ENCODE peak calls at places on chromosomes 2 and 18, in eight cellular contexts. One of them, this sample, is unnamed.

GRCh38 chr2:199136241-199136640 is 321.5 kb downstream of the SATB2 start:
- DNase-seq in progenitor cell of endocrine pancreas: no peak
- DNase-seq in BJ: no peak
- DNase-seq in breast epithelium: no peak
- DNase-seq in cardiac muscle cell: no peak
- DNase-seq in fibroblast of pulmonary artery: no peak
- DNase-seq in pancreas: no peak
- DNase-seq in GM12864: no peak
- DNase-seq in this sample: no peak

GRCh38 chr18:26483633-26484032 is 64.7 kb downstream of the KCTD1 start:
- DNase-seq in progenitor cell of endocrine pancreas: no peak
- DNase-seq in BJ: no peak
- DNase-seq in breast epithelium: no peak
- DNase-seq in cardiac muscle cell: no peak
- DNase-seq in fibroblast of pulmonary artery: no peak
- DNase-seq in pancreas: no peak
- DNase-seq in GM12864: no peak
- DNase-seq in this sample: no peak

GRCh38 chr2:21836766-21837543 is 713.2 kb downstream of the TDRD15 start:
- DNase-seq in progenitor cell of endocrine pancreas: no peak
- DNase-seq in BJ: peak
- DNase-seq in breast epithelium: no peak
- DNase-seq in cardiac muscle cell: no peak
- DNase-seq in fibroblast of pulmonary artery: peak
- DNase-seq in pancreas: no peak
- DNase-seq in GM12864: no peak
- DNase-seq in this sample: no peak

GRCh38 chr2:42196403-42197267 is 27.5 kb downstream of the EML4 start:
- DNase-seq in progenitor cell of endocrine pancreas: no peak
- DNase-seq in BJ: no peak
- DNase-seq in breast epithelium: no peak
- DNase-seq in cardiac muscle cell: peak
- DNase-seq in fibroblast of pulmonary artery: peak
- DNase-seq in pancreas: no peak
- DNase-seq in GM12864: peak
- DNase-seq in this sample: peak

GRCh38 chr2:68916226-68916625 is 36.5 kb downstream of the GKN2 start:
- DNase-seq in progenitor cell of endocrine pancreas: no peak
- DNase-seq in BJ: no peak
- DNase-seq in breast epithelium: no peak
- DNase-seq in cardiac muscle cell: no peak
- DNase-seq in fibroblast of pulmonary artery: no peak
- DNase-seq in pancreas: no peak
- DNase-seq in GM12864: no peak
- DNase-seq in this sample: no peak

GRCh38 chr2:234980476-234981187 is 28.8 kb downstream of the SH3BP4 start:
- DNase-seq in progenitor cell of endocrine pancreas: no peak
- DNase-seq in BJ: no peak
- DNase-seq in breast epithelium: no peak
- DNase-seq in cardiac muscle cell: no peak
- DNase-seq in fibroblast of pulmonary artery: peak
- DNase-seq in pancreas: no peak
- DNase-seq in GM12864: no peak
- DNase-seq in this sample: peak

GRCh38 chr2:238900511-238900910 is 52.6 kb downstream of the TWIST2 start:
- DNase-seq in progenitor cell of endocrine pancreas: no peak
- DNase-seq in BJ: no peak
- DNase-seq in breast epithelium: no peak
- DNase-seq in cardiac muscle cell: no peak
- DNase-seq in fibroblast of pulmonary artery: peak
- DNase-seq in pancreas: no peak
- DNase-seq in GM12864: no peak
- DNase-seq in this sample: no peak

GRCh38 chr2:10717630-10718029 is 3.8 kb upstream of the ATP6V1C2 start:
- DNase-seq in progenitor cell of endocrine pancreas: no peak
- DNase-seq in BJ: peak
- DNase-seq in breast epithelium: peak
- DNase-seq in cardiac muscle cell: no peak
- DNase-seq in fibroblast of pulmonary artery: peak
- DNase-seq in pancreas: no peak
- DNase-seq in GM12864: no peak
- DNase-seq in this sample: no peak

GRCh38 chr2:240929364-240930095 is 23.4 kb downstream of the CROCC2 start:
- DNase-seq in progenitor cell of endocrine pancreas: no peak
- DNase-seq in BJ: no peak
- DNase-seq in breast epithelium: peak
- DNase-seq in cardiac muscle cell: no peak
- DNase-seq in fibroblast of pulmonary artery: no peak
- DNase-seq in pancreas: no peak
- DNase-seq in GM12864: no peak
- DNase-seq in this sample: no peak

GRCh38 chr2:56015631-56016251 is 92.2 kb upstream of the EFEMP1 start:
- DNase-seq in progenitor cell of endocrine pancreas: no peak
- DNase-seq in BJ: no peak
- DNase-seq in breast epithelium: no peak
- DNase-seq in cardiac muscle cell: peak
- DNase-seq in fibroblast of pulmonary artery: no peak
- DNase-seq in pancreas: no peak
- DNase-seq in GM12864: no peak
- DNase-seq in this sample: peak

GRCh38 chr2:202317080-202317859 is 51.7 kb downstream of the NOP58 start:
- DNase-seq in progenitor cell of endocrine pancreas: no peak
- DNase-seq in BJ: peak
- DNase-seq in breast epithelium: peak
- DNase-seq in cardiac muscle cell: no peak
- DNase-seq in fibroblast of pulmonary artery: peak
- DNase-seq in pancreas: no peak
- DNase-seq in GM12864: no peak
- DNase-seq in this sample: peak

GRCh38 chr2:156399950-156400703 is 36.1 kb upstream of the GPD2 start:
- DNase-seq in progenitor cell of endocrine pancreas: peak
- DNase-seq in BJ: no peak
- DNase-seq in breast epithelium: peak
- DNase-seq in cardiac muscle cell: peak
- DNase-seq in fibroblast of pulmonary artery: peak
- DNase-seq in pancreas: peak
- DNase-seq in GM12864: peak
- DNase-seq in this sample: peak

GRCh38 chr2:195756218-195756941 is 99.4 kb downstream of the SLC39A10 start:
- DNase-seq in progenitor cell of endocrine pancreas: no peak
- DNase-seq in BJ: no peak
- DNase-seq in breast epithelium: no peak
- DNase-seq in cardiac muscle cell: no peak
- DNase-seq in fibroblast of pulmonary artery: no peak
- DNase-seq in pancreas: no peak
- DNase-seq in GM12864: no peak
- DNase-seq in this sample: no peak

GRCh38 chr2:105777071-105777482 is 32.4 kb downstream of the NCK2 start:
- DNase-seq in progenitor cell of endocrine pancreas: no peak
- DNase-seq in BJ: no peak
- DNase-seq in breast epithelium: no peak
- DNase-seq in cardiac muscle cell: no peak
- DNase-seq in fibroblast of pulmonary artery: no peak
- DNase-seq in pancreas: no peak
- DNase-seq in GM12864: no peak
- DNase-seq in this sample: no peak

GRCh38 chr2:241777686-241778627 is 1.3 kb downstream of the GAL3ST2 start:
- DNase-seq in progenitor cell of endocrine pancreas: no peak
- DNase-seq in BJ: no peak
- DNase-seq in breast epithelium: peak
- DNase-seq in cardiac muscle cell: no peak
- DNase-seq in fibroblast of pulmonary artery: no peak
- DNase-seq in pancreas: no peak
- DNase-seq in GM12864: no peak
- DNase-seq in this sample: peak

GRCh38 chr2:99602475-99602874 is 112.7 kb upstream of the REV1 start:
- DNase-seq in progenitor cell of endocrine pancreas: no peak
- DNase-seq in BJ: no peak
- DNase-seq in breast epithelium: no peak
- DNase-seq in cardiac muscle cell: no peak
- DNase-seq in fibroblast of pulmonary artery: peak
- DNase-seq in pancreas: no peak
- DNase-seq in GM12864: no peak
- DNase-seq in this sample: no peak

GRCh38 chr2:20577495-20578235 is 73.2 kb downstream of the HS1BP3 start:
- DNase-seq in progenitor cell of endocrine pancreas: no peak
- DNase-seq in BJ: peak
- DNase-seq in breast epithelium: peak
- DNase-seq in cardiac muscle cell: no peak
- DNase-seq in fibroblast of pulmonary artery: no peak
- DNase-seq in pancreas: peak
- DNase-seq in GM12864: no peak
- DNase-seq in this sample: no peak

GRCh38 chr2:46270384-46270783 is 26.8 kb upstream of the EPAS1 start:
- DNase-seq in progenitor cell of endocrine pancreas: no peak
- DNase-seq in BJ: no peak
- DNase-seq in breast epithelium: no peak
- DNase-seq in cardiac muscle cell: no peak
- DNase-seq in fibroblast of pulmonary artery: no peak
- DNase-seq in pancreas: no peak
- DNase-seq in GM12864: no peak
- DNase-seq in this sample: no peak

GRCh38 chr2:238586931-238587775 is 160.4 kb downstream of the ASB1 start:
- DNase-seq in progenitor cell of endocrine pancreas: no peak
- DNase-seq in BJ: no peak
- DNase-seq in breast epithelium: no peak
- DNase-seq in cardiac muscle cell: no peak
- DNase-seq in fibroblast of pulmonary artery: no peak
- DNase-seq in pancreas: no peak
- DNase-seq in GM12864: no peak
- DNase-seq in this sample: no peak

DNA sequence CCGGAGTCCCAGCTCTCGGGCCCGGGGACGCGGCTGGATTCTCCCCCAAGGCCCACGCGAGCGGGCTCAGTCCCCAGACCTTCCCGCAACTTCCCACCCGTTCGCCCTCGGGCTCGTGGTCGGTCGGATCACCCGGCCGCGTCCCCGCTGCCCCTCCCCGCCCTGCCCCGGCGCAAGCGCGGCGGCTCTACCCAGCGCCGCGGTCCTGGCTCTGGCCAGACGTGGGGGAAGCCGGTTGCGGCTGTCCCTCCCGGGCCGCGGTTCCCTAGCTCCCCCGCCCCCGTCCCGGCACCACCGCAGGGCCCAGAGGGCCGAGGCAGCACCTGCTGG is 353 bp downstream of the NFE2L2 start:
- DNase-seq in progenitor cell of endocrine pancreas: peak
- DNase-seq in BJ: no peak
- DNase-seq in breast epithelium: peak
- DNase-seq in cardiac muscle cell: peak
- DNase-seq in fibroblast of pulmonary artery: no peak
- DNase-seq in pancreas: peak
- DNase-seq in GM12864: no peak
- DNase-seq in this sample: peak
- TF ChIP-seq CTCF in progenitor cell of endocrine pancreas: no peak
- TF ChIP-seq CTCF in BJ: no peak
- TF ChIP-seq CTCF in breast epithelium: no peak
- TF ChIP-seq CTCF in cardiac muscle cell: no peak
- TF ChIP-seq CTCF in fibroblast of pulmonary artery: no peak
- TF ChIP-seq CTCF in pancreas: no peak
- TF ChIP-seq CTCF in GM12864: no peak
- TF ChIP-seq CTCF in this sample: no peak

GRCh38 chr2:180676520-180676919 is 303.9 kb upstream of the UBE2E3 start:
- DNase-seq in progenitor cell of endocrine pancreas: no peak
- DNase-seq in BJ: no peak
- DNase-seq in breast epithelium: no peak
- DNase-seq in cardiac muscle cell: no peak
- DNase-seq in fibroblast of pulmonary artery: no peak
- DNase-seq in pancreas: no peak
- DNase-seq in GM12864: no peak
- DNase-seq in this sample: no peak
- TF ChIP-seq CTCF in progenitor cell of endocrine pancreas: no peak
- TF ChIP-seq CTCF in BJ: no peak
- TF ChIP-seq CTCF in breast epithelium: no peak
- TF ChIP-seq CTCF in cardiac muscle cell: no peak
- TF ChIP-seq CTCF in fibroblast of pulmonary artery: no peak
- TF ChIP-seq CTCF in pancreas: no peak
- TF ChIP-seq CTCF in GM12864: no peak
- TF ChIP-seq CTCF in this sample: no peak

GRCh38 chr2:162330881-162331280 is 12.4 kb upstream of the IFIH1 start:
- DNase-seq in progenitor cell of endocrine pancreas: no peak
- DNase-seq in BJ: no peak
- DNase-seq in breast epithelium: no peak
- DNase-seq in cardiac muscle cell: no peak
- DNase-seq in fibroblast of pulmonary artery: no peak
- DNase-seq in pancreas: no peak
- DNase-seq in GM12864: no peak
- DNase-seq in this sample: no peak
- TF ChIP-seq CTCF in progenitor cell of endocrine pancreas: no peak
- TF ChIP-seq CTCF in BJ: no peak
- TF ChIP-seq CTCF in breast epithelium: no peak
- TF ChIP-seq CTCF in cardiac muscle cell: no peak
- TF ChIP-seq CTCF in fibroblast of pulmonary artery: no peak
- TF ChIP-seq CTCF in pancreas: no peak
- TF ChIP-seq CTCF in GM12864: no peak
- TF ChIP-seq CTCF in this sample: no peak

GRCh38 chr18:2965797-2966196 is 47.1 kb downstream of the LPIN2 start:
- DNase-seq in progenitor cell of endocrine pancreas: no peak
- DNase-seq in BJ: no peak
- DNase-seq in breast epithelium: no peak
- DNase-seq in cardiac muscle cell: no peak
- DNase-seq in fibroblast of pulmonary artery: no peak
- DNase-seq in pancreas: no peak
- DNase-seq in GM12864: no peak
- DNase-seq in this sample: no peak

GRCh38 chr18:2969695-2970094 is 43.2 kb downstream of the LPIN2 start:
- DNase-seq in progenitor cell of endocrine pancreas: no peak
- DNase-seq in BJ: no peak
- DNase-seq in breast epithelium: no peak
- DNase-seq in cardiac muscle cell: no peak
- DNase-seq in fibroblast of pulmonary artery: no peak
- DNase-seq in pancreas: no peak
- DNase-seq in GM12864: no peak
- DNase-seq in this sample: no peak

GRCh38 chr18:2968559-2968958 is 44.4 kb downstream of the LPIN2 start:
- DNase-seq in progenitor cell of endocrine pancreas: no peak
- DNase-seq in BJ: no peak
- DNase-seq in breast epithelium: no peak
- DNase-seq in cardiac muscle cell: no peak
- DNase-seq in fibroblast of pulmonary artery: no peak
- DNase-seq in pancreas: no peak
- DNase-seq in GM12864: no peak
- DNase-seq in this sample: no peak

GRCh38 chr18:2967820-2968219 is 45.1 kb downstream of the LPIN2 start:
- DNase-seq in progenitor cell of endocrine pancreas: no peak
- DNase-seq in BJ: no peak
- DNase-seq in breast epithelium: no peak
- DNase-seq in cardiac muscle cell: peak
- DNase-seq in fibroblast of pulmonary artery: no peak
- DNase-seq in pancreas: no peak
- DNase-seq in GM12864: no peak
- DNase-seq in this sample: no peak

DNA sequence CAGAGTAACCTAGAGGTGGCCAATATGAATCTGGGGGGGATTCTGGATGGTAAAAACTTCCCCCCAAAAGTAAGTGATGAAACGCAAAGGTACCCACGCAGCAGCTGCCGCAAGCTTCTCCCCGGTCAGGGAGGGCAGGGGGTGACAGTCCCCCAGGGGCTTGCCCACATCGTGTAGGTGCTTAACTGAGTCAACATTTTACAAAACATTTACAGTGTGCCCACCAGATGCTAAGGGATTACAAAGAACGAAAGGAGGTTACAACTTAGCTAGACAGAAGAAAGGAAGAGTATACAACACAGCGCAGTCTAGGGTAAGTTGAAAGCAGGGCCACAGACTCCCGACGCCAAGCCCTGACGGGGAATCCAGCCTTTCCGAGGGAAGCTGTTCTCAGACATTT is 45.6 kb downstream of the LPIN2 start:
- DNase-seq in progenitor cell of endocrine pancreas: no peak
- DNase-seq in BJ: no peak
- DNase-seq in breast epithelium: no peak
- DNase-seq in cardiac muscle cell: no peak
- DNase-seq in fibroblast of pulmonary artery: no peak
- DNase-seq in pancreas: no peak
- DNase-seq in GM12864: no peak
- DNase-seq in this sample: no peak
- TF ChIP-seq CTCF in progenitor cell of endocrine pancreas: no peak
- TF ChIP-seq CTCF in BJ: no peak
- TF ChIP-seq CTCF in breast epithelium: no peak
- TF ChIP-seq CTCF in cardiac muscle cell: no peak
- TF ChIP-seq CTCF in fibroblast of pulmonary artery: no peak
- TF ChIP-seq CTCF in pancreas: no peak
- TF ChIP-seq CTCF in GM12864: no peak
- TF ChIP-seq CTCF in this sample: no peak